ENCODE peak calls at places on chromosome 12, in six cellular contexts. W is adrenal gland; G is K562; I is HCT116; H is naive thymus-derived CD4-positive, alpha-beta T cell; B is uterus. L is an unnamed sample.

GRCh38 chr12:108302471-108303311 is 36.4 kb downstream of the CMKLR1 start:
- DNase-seq in W (peak; percentile 55), G (no peak), I (no peak), H (no peak), B (peak; percentile 82), L (no peak)

GRCh38 chr12:94863286-94863685 is 140.2 kb downstream of the NDUFA12 start:
- DNase-seq in W (no peak), G (no peak), I (no peak), H (no peak), B (no peak), L (no peak)

GRCh38 chr12:4786795-4787194 is 66.6 kb downstream of the GALNT8 start:
- DNase-seq in W (no peak), G (no peak), I (no peak), H (no peak), B (no peak), L (no peak)

GRCh38 chr12:22821985-22822384 is 197.0 kb downstream of the ETNK1 start:
- DNase-seq in W (no peak), G (no peak), I (no peak), H (no peak), B (no peak), L (no peak)

GRCh38 chr12:111430418-111431353 is 25.0 kb downstream of the SH2B3 start:
- DNase-seq in W (no peak), G (no peak), I (no peak), H (peak; percentile 68), B (no peak), L (no peak)

GRCh38 chr12:31965090-31965489 is 5.9 kb downstream of the RESF1 start:
- DNase-seq in W (no peak), G (no peak), I (no peak), H (peak; percentile 23), B (no peak), L (no peak)

GRCh38 chr12:26246483-26247164 is 51.3 kb downstream of the SSPN start:
- DNase-seq in W (no peak), G (no peak), I (peak; percentile 39), H (no peak), B (no peak), L (no peak)

GRCh38 chr12:56189336-56189917 is at the start of gene SMARCC2:
- DNase-seq in W (peak; percentile 90), G (peak; percentile 95), I (peak; percentile 75), H (peak; percentile 81), B (peak; percentile 90), L (peak; percentile 96)

GRCh38 chr12:104121001-104121400 is 17.0 kb downstream of the NFYB start:
- DNase-seq in W (no peak), G (no peak), I (no peak), H (no peak), B (no peak), L (no peak)

GRCh38 chr12:25364529-25365339 is 114.0 kb upstream of the KRAS start:
- DNase-seq in W (no peak), G (no peak), I (no peak), H (no peak), B (no peak), L (peak; percentile 68)

GRCh38 chr12:76957306-76957705 is 78.5 kb upstream of the CSRP2 start:
- DNase-seq in W (no peak), G (no peak), I (no peak), H (no peak), B (no peak), L (no peak)

GRCh38 chr12:121953293-121953692 is 34.9 kb downstream of the CFAP251 start:
- DNase-seq in W (no peak), G (no peak), I (no peak), H (no peak), B (no peak), L (no peak)

DNA sequence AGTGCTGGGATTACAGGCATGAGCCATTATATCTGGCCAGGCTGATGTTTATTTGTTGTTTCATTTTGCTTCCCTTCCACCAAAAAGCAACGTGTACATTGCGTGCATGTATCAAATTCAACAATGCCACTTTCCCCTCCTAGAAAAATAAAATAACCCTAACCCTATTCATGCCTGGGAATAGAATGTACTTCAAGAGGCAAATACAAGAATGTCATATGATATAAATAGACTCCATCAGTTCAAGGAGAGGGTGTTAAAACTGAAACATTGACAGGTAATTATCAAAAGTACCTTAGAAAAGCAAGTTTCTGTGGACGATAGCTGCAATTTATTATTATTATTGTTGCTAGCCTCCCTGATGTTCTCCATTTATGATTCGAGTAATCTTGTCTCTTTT is 99.1 kb downstream of the BTG1 start:
- DNase-seq in W (no peak), G (no peak), I (no peak), H (no peak), B (no peak), L (no peak)
- H3K4me3 ChIP-seq in W (no peak overlapping the region), G (no peak overlapping the region), I (no peak overlapping the region), H (peak overlapping the region; percentile 28), B (no peak overlapping the region), L (no peak overlapping the region)

DNA sequence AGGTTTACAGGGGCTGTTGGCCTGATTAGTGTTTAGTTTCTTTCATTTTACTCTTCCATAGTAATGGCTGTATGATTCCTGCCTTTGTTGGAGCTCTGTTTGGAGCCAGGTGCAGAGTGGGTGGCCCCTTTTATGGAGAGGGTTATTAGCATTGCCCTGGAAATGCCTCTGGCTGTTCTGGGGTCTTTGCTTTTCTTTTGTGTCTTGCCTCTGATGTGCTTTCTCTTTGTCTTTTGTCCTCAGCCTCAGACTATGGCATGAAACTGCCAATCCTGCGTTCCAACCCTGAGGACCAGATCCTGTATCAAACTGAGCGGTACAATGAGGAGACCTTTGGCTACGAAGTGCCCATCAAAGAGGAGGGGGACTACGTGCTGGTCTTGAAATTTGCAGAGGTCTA is 6.9 kb downstream of the MLEC start:
- DNase-seq in W (no peak), G (no peak), I (no peak), H (no peak), B (no peak), L (no peak)
- H3K36me3 ChIP-seq in W (no peaks in the 10 kb centered on the region), G (peaks cover 82% of the 10 kb centered on the region), I (peaks cover 45% of the 10 kb centered on the region), H (peaks cover 17% of the 10 kb centered on the region), B (no peaks in the 10 kb centered on the region), L (peaks cover 59% of the 10 kb centered on the region)

GRCh38 chr12:96906849-96907664 is at the start of gene NEDD1:
- DNase-seq in W (peak; percentile 86), G (peak; percentile 93), I (peak; percentile 45), H (peak; percentile 78), B (peak; percentile 84), L (peak; percentile 89)
- H3K4me3 ChIP-seq in W (peak within 1 kb of the TSS; percentile 95), G (peak within 1 kb of the TSS; percentile 68), I (peak within 1 kb of the TSS; percentile 71), H (peak within 1 kb of the TSS; percentile 84), B (peak within 1 kb of the TSS; percentile 95), L (peak within 1 kb of the TSS; percentile 93)

GRCh38 chr12:113295846-113296556 is 38.9 kb downstream of the SLC8B1 start:
- DNase-seq in W (no peak), G (no peak), I (no peak), H (no peak), B (no peak), L (no peak)
- H3K36me3 ChIP-seq in W (no peaks in the 10 kb centered on the region), G (peaks cover 38% of the 10 kb centered on the region), I (no peaks in the 10 kb centered on the region), H (no peaks in the 10 kb centered on the region), B (no peaks in the 10 kb centered on the region), L (peaks cover 14% of the 10 kb centered on the region)

L was measured in BE2C.